ENCODE peak calls at places on chromosomes 6 and 20, in six cellular contexts. One of them, this sample, is unnamed.

GRCh38 chr6:83488448-83488847 is 23.9 kb upstream of the PRSS35 start:
- DNase-seq in GF-D8: no peak
- DNase-seq in stimulated activated CD8-positive, alpha-beta memory T cell treated with anti-CD3 and anti-CD28 coated beads, Interleukin-15, amount 100 ng/mL, for 48 hours: no peak
- DNase-seq in GM18507: no peak
- DNase-seq in heart left ventricle: no peak
- DNase-seq in A172: no peak
- DNase-seq in this sample: no peak

GRCh38 chr6:26025894-26026832 is 61.1 kb upstream of the HFE start:
- DNase-seq in GF-D8: peak
- DNase-seq in stimulated activated CD8-positive, alpha-beta memory T cell treated with anti-CD3 and anti-CD28 coated beads, Interleukin-15, amount 100 ng/mL, for 48 hours: peak
- DNase-seq in GM18507: no peak
- DNase-seq in heart left ventricle: peak
- DNase-seq in A172: peak
- DNase-seq in this sample: peak

GRCh38 chr20:23605867-23606651 is at the start of gene CST9:
- DNase-seq in GF-D8: no peak
- DNase-seq in stimulated activated CD8-positive, alpha-beta memory T cell treated with anti-CD3 and anti-CD28 coated beads, Interleukin-15, amount 100 ng/mL, for 48 hours: no peak
- DNase-seq in GM18507: no peak
- DNase-seq in heart left ventricle: no peak
- DNase-seq in A172: no peak
- DNase-seq in this sample: no peak

GRCh38 chr6:154872605-154873004 is 122.5 kb upstream of the TIAM2 start:
- DNase-seq in GF-D8: no peak
- DNase-seq in stimulated activated CD8-positive, alpha-beta memory T cell treated with anti-CD3 and anti-CD28 coated beads, Interleukin-15, amount 100 ng/mL, for 48 hours: no peak
- DNase-seq in GM18507: no peak
- DNase-seq in heart left ventricle: no peak
- DNase-seq in A172: no peak
- DNase-seq in this sample: no peak

GRCh38 chr6:140567469-140567868 is 1193.0 kb upstream of the CITED2 start:
- DNase-seq in GF-D8: no peak
- DNase-seq in stimulated activated CD8-positive, alpha-beta memory T cell treated with anti-CD3 and anti-CD28 coated beads, Interleukin-15, amount 100 ng/mL, for 48 hours: no peak
- DNase-seq in GM18507: no peak
- DNase-seq in heart left ventricle: no peak
- DNase-seq in A172: no peak
- DNase-seq in this sample: no peak

GRCh38 chr20:24100370-24101011 is 111.9 kb upstream of the GGTLC1 start:
- DNase-seq in GF-D8: no peak
- DNase-seq in stimulated activated CD8-positive, alpha-beta memory T cell treated with anti-CD3 and anti-CD28 coated beads, Interleukin-15, amount 100 ng/mL, for 48 hours: peak
- DNase-seq in GM18507: no peak
- DNase-seq in heart left ventricle: peak
- DNase-seq in A172: peak
- DNase-seq in this sample: peak

GRCh38 chr20:59933849-59934585 is 580 bp upstream of the SYCP2 start:
- DNase-seq in GF-D8: peak
- DNase-seq in stimulated activated CD8-positive, alpha-beta memory T cell treated with anti-CD3 and anti-CD28 coated beads, Interleukin-15, amount 100 ng/mL, for 48 hours: peak
- DNase-seq in GM18507: no peak
- DNase-seq in heart left ventricle: peak
- DNase-seq in A172: peak
- DNase-seq in this sample: peak

GRCh38 chr6:107736713-107737396 is 87.3 kb downstream of the SCML4 start:
- DNase-seq in GF-D8: no peak
- DNase-seq in stimulated activated CD8-positive, alpha-beta memory T cell treated with anti-CD3 and anti-CD28 coated beads, Interleukin-15, amount 100 ng/mL, for 48 hours: no peak
- DNase-seq in GM18507: no peak
- DNase-seq in heart left ventricle: no peak
- DNase-seq in A172: no peak
- DNase-seq in this sample: no peak

GRCh38 chr6:37920667-37921066 is 101.1 kb downstream of the ZFAND3 start:
- DNase-seq in GF-D8: no peak
- DNase-seq in stimulated activated CD8-positive, alpha-beta memory T cell treated with anti-CD3 and anti-CD28 coated beads, Interleukin-15, amount 100 ng/mL, for 48 hours: no peak
- DNase-seq in GM18507: no peak
- DNase-seq in heart left ventricle: no peak
- DNase-seq in A172: no peak
- DNase-seq in this sample: no peak

GRCh38 chr6:72561629-72562028 is 60.2 kb upstream of the KCNQ5 start:
- DNase-seq in GF-D8: no peak
- DNase-seq in stimulated activated CD8-positive, alpha-beta memory T cell treated with anti-CD3 and anti-CD28 coated beads, Interleukin-15, amount 100 ng/mL, for 48 hours: no peak
- DNase-seq in GM18507: no peak
- DNase-seq in heart left ventricle: no peak
- DNase-seq in A172: peak
- DNase-seq in this sample: no peak

GRCh38 chr6:70210462-70210861 is 92.4 kb downstream of the COL9A1 start:
- DNase-seq in GF-D8: no peak
- DNase-seq in stimulated activated CD8-positive, alpha-beta memory T cell treated with anti-CD3 and anti-CD28 coated beads, Interleukin-15, amount 100 ng/mL, for 48 hours: no peak
- DNase-seq in GM18507: no peak
- DNase-seq in heart left ventricle: no peak
- DNase-seq in A172: peak
- DNase-seq in this sample: no peak

GRCh38 chr20:8144282-8145245 is 12.5 kb downstream of the PLCB1 start:
- DNase-seq in GF-D8: peak
- DNase-seq in stimulated activated CD8-positive, alpha-beta memory T cell treated with anti-CD3 and anti-CD28 coated beads, Interleukin-15, amount 100 ng/mL, for 48 hours: no peak
- DNase-seq in GM18507: no peak
- DNase-seq in heart left ventricle: no peak
- DNase-seq in A172: no peak
- DNase-seq in this sample: no peak

GRCh38 chr6:115468272-115469005 is 592.3 kb downstream of the FRK start:
- DNase-seq in GF-D8: no peak
- DNase-seq in stimulated activated CD8-positive, alpha-beta memory T cell treated with anti-CD3 and anti-CD28 coated beads, Interleukin-15, amount 100 ng/mL, for 48 hours: no peak
- DNase-seq in GM18507: no peak
- DNase-seq in heart left ventricle: no peak
- DNase-seq in A172: no peak
- DNase-seq in this sample: no peak

GRCh38 chr20:62631336-62632317 is 10.7 kb upstream of the SLCO4A1 start:
- DNase-seq in GF-D8: no peak
- DNase-seq in stimulated activated CD8-positive, alpha-beta memory T cell treated with anti-CD3 and anti-CD28 coated beads, Interleukin-15, amount 100 ng/mL, for 48 hours: no peak
- DNase-seq in GM18507: no peak
- DNase-seq in heart left ventricle: no peak
- DNase-seq in A172: no peak
- DNase-seq in this sample: no peak

GRCh38 chr20:37866051-37866450 is 36.9 kb upstream of the VSTM2L start:
- DNase-seq in GF-D8: no peak
- DNase-seq in stimulated activated CD8-positive, alpha-beta memory T cell treated with anti-CD3 and anti-CD28 coated beads, Interleukin-15, amount 100 ng/mL, for 48 hours: no peak
- DNase-seq in GM18507: no peak
- DNase-seq in heart left ventricle: no peak
- DNase-seq in A172: no peak
- DNase-seq in this sample: no peak

GRCh38 chr6:12474167-12475140 is 184.3 kb downstream of the EDN1 start:
- DNase-seq in GF-D8: no peak
- DNase-seq in stimulated activated CD8-positive, alpha-beta memory T cell treated with anti-CD3 and anti-CD28 coated beads, Interleukin-15, amount 100 ng/mL, for 48 hours: no peak
- DNase-seq in GM18507: no peak
- DNase-seq in heart left ventricle: no peak
- DNase-seq in A172: no peak
- DNase-seq in this sample: no peak

GRCh38 chr20:63411151-63411897 is 50.2 kb upstream of the CHRNA4 start:
- DNase-seq in GF-D8: no peak
- DNase-seq in stimulated activated CD8-positive, alpha-beta memory T cell treated with anti-CD3 and anti-CD28 coated beads, Interleukin-15, amount 100 ng/mL, for 48 hours: no peak
- DNase-seq in GM18507: no peak
- DNase-seq in heart left ventricle: no peak
- DNase-seq in A172: no peak
- DNase-seq in this sample: no peak

GRCh38 chr20:22379472-22379871 is 204.9 kb downstream of the FOXA2 start:
- DNase-seq in GF-D8: no peak
- DNase-seq in stimulated activated CD8-positive, alpha-beta memory T cell treated with anti-CD3 and anti-CD28 coated beads, Interleukin-15, amount 100 ng/mL, for 48 hours: no peak
- DNase-seq in GM18507: no peak
- DNase-seq in heart left ventricle: no peak
- DNase-seq in A172: peak
- DNase-seq in this sample: no peak

GRCh38 chr6:160118620-160119234 is 2.9 kb upstream of the SLC22A1 start:
- DNase-seq in GF-D8: no peak
- DNase-seq in stimulated activated CD8-positive, alpha-beta memory T cell treated with anti-CD3 and anti-CD28 coated beads, Interleukin-15, amount 100 ng/mL, for 48 hours: no peak
- DNase-seq in GM18507: no peak
- DNase-seq in heart left ventricle: no peak
- DNase-seq in A172: no peak
- DNase-seq in this sample: no peak

GRCh38 chr6:75922226-75922625 is 150.2 kb downstream of the IMPG1 start:
- DNase-seq in GF-D8: no peak
- DNase-seq in stimulated activated CD8-positive, alpha-beta memory T cell treated with anti-CD3 and anti-CD28 coated beads, Interleukin-15, amount 100 ng/mL, for 48 hours: no peak
- DNase-seq in GM18507: no peak
- DNase-seq in heart left ventricle: no peak
- DNase-seq in A172: peak
- DNase-seq in this sample: no peak

GRCh38 chr6:27553123-27553904 is 80.4 kb upstream of the ZNF184 start:
- DNase-seq in GF-D8: no peak
- DNase-seq in stimulated activated CD8-positive, alpha-beta memory T cell treated with anti-CD3 and anti-CD28 coated beads, Interleukin-15, amount 100 ng/mL, for 48 hours: peak
- DNase-seq in GM18507: peak
- DNase-seq in heart left ventricle: no peak
- DNase-seq in A172: peak
- DNase-seq in this sample: no peak

GRCh38 chr6:36364669-36365479 is 22.6 kb downstream of the ETV7 start:
- DNase-seq in GF-D8: no peak
- DNase-seq in stimulated activated CD8-positive, alpha-beta memory T cell treated with anti-CD3 and anti-CD28 coated beads, Interleukin-15, amount 100 ng/mL, for 48 hours: no peak
- DNase-seq in GM18507: no peak
- DNase-seq in heart left ventricle: no peak
- DNase-seq in A172: peak
- DNase-seq in this sample: peak

GRCh38 chr6:79040083-79040482 is 38.0 kb downstream of the PHIP start:
- DNase-seq in GF-D8: no peak
- DNase-seq in stimulated activated CD8-positive, alpha-beta memory T cell treated with anti-CD3 and anti-CD28 coated beads, Interleukin-15, amount 100 ng/mL, for 48 hours: no peak
- DNase-seq in GM18507: no peak
- DNase-seq in heart left ventricle: no peak
- DNase-seq in A172: no peak
- DNase-seq in this sample: no peak

GRCh38 chr20:10636326-10636818 is 37.4 kb downstream of the JAG1 start:
- DNase-seq in GF-D8: no peak
- DNase-seq in stimulated activated CD8-positive, alpha-beta memory T cell treated with anti-CD3 and anti-CD28 coated beads, Interleukin-15, amount 100 ng/mL, for 48 hours: no peak
- DNase-seq in GM18507: no peak
- DNase-seq in heart left ventricle: no peak
- DNase-seq in A172: no peak
- DNase-seq in this sample: no peak

GRCh38 chr20:50592282-50593004 is 82.3 kb downstream of the PTPN1 start:
- DNase-seq in GF-D8: no peak
- DNase-seq in stimulated activated CD8-positive, alpha-beta memory T cell treated with anti-CD3 and anti-CD28 coated beads, Interleukin-15, amount 100 ng/mL, for 48 hours: no peak
- DNase-seq in GM18507: no peak
- DNase-seq in heart left ventricle: peak
- DNase-seq in A172: no peak
- DNase-seq in this sample: no peak

GRCh38 chr6:156857573-156857972 is 80.4 kb downstream of the ARID1B start:
- DNase-seq in GF-D8: no peak
- DNase-seq in stimulated activated CD8-positive, alpha-beta memory T cell treated with anti-CD3 and anti-CD28 coated beads, Interleukin-15, amount 100 ng/mL, for 48 hours: no peak
- DNase-seq in GM18507: no peak
- DNase-seq in heart left ventricle: no peak
- DNase-seq in A172: no peak
- DNase-seq in this sample: no peak

GRCh38 chr6:169425628-169426370 is 172.2 kb upstream of the THBS2 start:
- DNase-seq in GF-D8: no peak
- DNase-seq in stimulated activated CD8-positive, alpha-beta memory T cell treated with anti-CD3 and anti-CD28 coated beads, Interleukin-15, amount 100 ng/mL, for 48 hours: no peak
- DNase-seq in GM18507: no peak
- DNase-seq in heart left ventricle: no peak
- DNase-seq in A172: no peak
- DNase-seq in this sample: no peak

GRCh38 chr20:3995067-3995748 is 20.1 kb downstream of the RNF24 start:
- DNase-seq in GF-D8: no peak
- DNase-seq in stimulated activated CD8-positive, alpha-beta memory T cell treated with anti-CD3 and anti-CD28 coated beads, Interleukin-15, amount 100 ng/mL, for 48 hours: no peak
- DNase-seq in GM18507: no peak
- DNase-seq in heart left ventricle: no peak
- DNase-seq in A172: peak
- DNase-seq in this sample: no peak

GRCh38 chr6:42963855-42964605 is 3.5 kb downstream of the GNMT start:
- DNase-seq in GF-D8: no peak
- DNase-seq in stimulated activated CD8-positive, alpha-beta memory T cell treated with anti-CD3 and anti-CD28 coated beads, Interleukin-15, amount 100 ng/mL, for 48 hours: no peak
- DNase-seq in GM18507: no peak
- DNase-seq in heart left ventricle: no peak
- DNase-seq in A172: peak
- DNase-seq in this sample: no peak

GRCh38 chr20:40860487-40860902 is 168.1 kb upstream of the TOP1 start:
- DNase-seq in GF-D8: no peak
- DNase-seq in stimulated activated CD8-positive, alpha-beta memory T cell treated with anti-CD3 and anti-CD28 coated beads, Interleukin-15, amount 100 ng/mL, for 48 hours: no peak
- DNase-seq in GM18507: no peak
- DNase-seq in heart left ventricle: no peak
- DNase-seq in A172: peak
- DNase-seq in this sample: no peak